ENCODE peak calls at places on chromosomes 12 and 14, in six cellular contexts. One of them, this sample, is unnamed. For H3K4me1 and H3K9me3, the result is how much of the 10 kb centered on the place peaks cover.

GRCh38 chr14:32379447-32379846 is 50.3 kb downstream of the AKAP6 start:
- DNase-seq in heart left ventricle: no peak
- DNase-seq in hepatocyte: no peak
- DNase-seq in tibial nerve: no peak
- DNase-seq in upper lobe of right lung: no peak
- DNase-seq in tibial artery: no peak
- DNase-seq in this sample: no peak

GRCh38 chr14:106518054-106518943 is 991.9 kb downstream of the TMEM121 start:
- DNase-seq in tibial nerve: peak
- DNase-seq in heart left ventricle: peak
- DNase-seq in tibial artery: no peak
- DNase-seq in hepatocyte: no peak
- DNase-seq in upper lobe of right lung: peak
- DNase-seq in this sample: peak

GRCh38 chr12:129296636-129297035 is 443.4 kb downstream of the GLT1D1 start:
- DNase-seq in tibial artery: no peak
- DNase-seq in tibial nerve: no peak
- DNase-seq in heart left ventricle: no peak
- DNase-seq in upper lobe of right lung: no peak
- DNase-seq in hepatocyte: no peak
- DNase-seq in this sample: no peak

GRCh38 chr12:47773858-47774580 is 981 bp downstream of the SLC48A1 start:
- DNase-seq in tibial artery: no peak
- DNase-seq in upper lobe of right lung: no peak
- DNase-seq in tibial nerve: no peak
- DNase-seq in hepatocyte: no peak
- DNase-seq in heart left ventricle: no peak
- DNase-seq in this sample: peak

GRCh38 chr12:89565002-89565401 is 39.2 kb upstream of the POC1B start:
- DNase-seq in hepatocyte: no peak
- DNase-seq in upper lobe of right lung: no peak
- DNase-seq in tibial artery: no peak
- DNase-seq in heart left ventricle: no peak
- DNase-seq in tibial nerve: no peak
- DNase-seq in this sample: no peak

GRCh38 chr12:27931390-27931789 is 41.1 kb downstream of the PTHLH start:
- DNase-seq in hepatocyte: no peak
- DNase-seq in heart left ventricle: no peak
- DNase-seq in tibial artery: no peak
- DNase-seq in tibial nerve: no peak
- DNase-seq in upper lobe of right lung: no peak
- DNase-seq in this sample: no peak

GRCh38 chr12:182381-182883 is 31.5 kb downstream of the SLC6A12 start:
- DNase-seq in heart left ventricle: no peak
- DNase-seq in upper lobe of right lung: no peak
- DNase-seq in tibial artery: no peak
- DNase-seq in hepatocyte: no peak
- DNase-seq in tibial nerve: no peak
- DNase-seq in this sample: peak

GRCh38 chr12:130780880-130781575 is 58.0 kb downstream of the STX2 start:
- DNase-seq in upper lobe of right lung: no peak
- DNase-seq in tibial nerve: no peak
- DNase-seq in heart left ventricle: no peak
- DNase-seq in hepatocyte: no peak
- DNase-seq in tibial artery: no peak
- DNase-seq in this sample: no peak

GRCh38 chr12:127779301-127780045 is 487.5 kb upstream of the TMEM132C start:
- DNase-seq in upper lobe of right lung: no peak
- DNase-seq in tibial nerve: no peak
- DNase-seq in heart left ventricle: no peak
- DNase-seq in tibial artery: no peak
- DNase-seq in hepatocyte: no peak
- DNase-seq in this sample: no peak

GRCh38 chr14:100375273-100375962 is 52.3 kb downstream of the SLC25A47 start:
- DNase-seq in tibial nerve: peak
- DNase-seq in heart left ventricle: peak
- DNase-seq in tibial artery: peak
- DNase-seq in hepatocyte: peak
- DNase-seq in upper lobe of right lung: peak
- DNase-seq in this sample: peak

GRCh38 chr12:6554168-6554989 is 1.5 kb downstream of the IFFO1 start:
- DNase-seq in upper lobe of right lung: peak
- DNase-seq in tibial nerve: peak
- DNase-seq in tibial artery: peak
- DNase-seq in hepatocyte: peak
- DNase-seq in heart left ventricle: peak
- DNase-seq in this sample: peak

GRCh38 chr12:52036587-52037171 is 14.6 kb upstream of the NR4A1 start:
- DNase-seq in tibial artery: peak
- DNase-seq in tibial nerve: peak
- DNase-seq in hepatocyte: peak
- DNase-seq in heart left ventricle: peak
- DNase-seq in upper lobe of right lung: peak
- DNase-seq in this sample: peak

GRCh38 chr14:49621114-49621881 is 699 bp downstream of the MGAT2 start:
- DNase-seq in tibial artery: peak
- DNase-seq in hepatocyte: peak
- DNase-seq in tibial nerve: peak
- DNase-seq in upper lobe of right lung: peak
- DNase-seq in heart left ventricle: peak
- DNase-seq in this sample: peak

GRCh38 chr14:49620182-49621113 is at the start of the genes MGAT2 and RPL36AL:
- DNase-seq in heart left ventricle: peak
- DNase-seq in tibial nerve: peak
- DNase-seq in upper lobe of right lung: peak
- DNase-seq in tibial artery: peak
- DNase-seq in hepatocyte: peak
- DNase-seq in this sample: peak

GRCh38 chr14:49622022-49622607 is 1.5 kb downstream of the MGAT2 start:
- DNase-seq in heart left ventricle: no peak
- DNase-seq in tibial artery: no peak
- DNase-seq in hepatocyte: no peak
- DNase-seq in upper lobe of right lung: no peak
- DNase-seq in tibial nerve: no peak
- DNase-seq in this sample: no peak

GRCh38 chr14:49617846-49618519 is 2.4 kb downstream of the RPL36AL start:
- DNase-seq in tibial nerve: no peak
- DNase-seq in hepatocyte: no peak
- DNase-seq in upper lobe of right lung: no peak
- DNase-seq in heart left ventricle: no peak
- DNase-seq in tibial artery: no peak
- DNase-seq in this sample: no peak

GRCh38 chr14:49619730-49620129 is 696 bp downstream of the RPL36AL start:
- DNase-seq in tibial nerve: no peak
- DNase-seq in heart left ventricle: no peak
- DNase-seq in tibial artery: no peak
- DNase-seq in upper lobe of right lung: no peak
- DNase-seq in hepatocyte: no peak
- DNase-seq in this sample: no peak
- H3K4me1 ChIP-seq in tibial nerve: half or more
- H3K4me1 ChIP-seq in heart left ventricle: half or more
- H3K4me1 ChIP-seq in tibial artery: under half
- H3K4me1 ChIP-seq in upper lobe of right lung: under half
- H3K4me1 ChIP-seq in hepatocyte: under half
- H3K4me1 ChIP-seq in this sample: under half

GRCh38 chr12:21323736-21324135 is 11.0 kb downstream of the SLCO1A2 start:
- DNase-seq in tibial nerve: no peak
- DNase-seq in tibial artery: no peak
- DNase-seq in hepatocyte: no peak
- DNase-seq in upper lobe of right lung: no peak
- DNase-seq in heart left ventricle: no peak
- DNase-seq in this sample: no peak

GRCh38 chr12:21328578-21328977 is 6.1 kb downstream of the SLCO1A2 start:
- DNase-seq in tibial nerve: no peak
- DNase-seq in upper lobe of right lung: no peak
- DNase-seq in tibial artery: no peak
- DNase-seq in heart left ventricle: no peak
- DNase-seq in hepatocyte: no peak
- DNase-seq in this sample: no peak

GRCh38 chr12:21324551-21324950 is 10.2 kb downstream of the SLCO1A2 start:
- DNase-seq in heart left ventricle: no peak
- DNase-seq in tibial nerve: no peak
- DNase-seq in upper lobe of right lung: no peak
- DNase-seq in tibial artery: no peak
- DNase-seq in hepatocyte: no peak
- DNase-seq in this sample: no peak
- H3K9me3 ChIP-seq in heart left ventricle: under half
- H3K9me3 ChIP-seq in tibial nerve: under half
- H3K9me3 ChIP-seq in upper lobe of right lung: under half
- H3K9me3 ChIP-seq in tibial artery: under half
- H3K9me3 ChIP-seq in hepatocyte: under half
- H3K9me3 ChIP-seq in this sample: under half

GRCh38 chr12:123115409-123116111 is 35.3 kb downstream of the PITPNM2 start:
- DNase-seq in hepatocyte: peak
- DNase-seq in upper lobe of right lung: no peak
- DNase-seq in heart left ventricle: no peak
- DNase-seq in tibial nerve: peak
- DNase-seq in tibial artery: peak
- DNase-seq in this sample: peak
- TF ChIP-seq CTCF in hepatocyte: no peak
- TF ChIP-seq CTCF in upper lobe of right lung: no peak
- TF ChIP-seq CTCF in heart left ventricle: peak
- TF ChIP-seq CTCF in tibial nerve: no peak
- TF ChIP-seq CTCF in tibial artery: no peak
- TF ChIP-seq CTCF in this sample: no peak

GRCh38 chr12:53996886-53997217 is 3.1 kb upstream of the HOXC9 start:
- DNase-seq in tibial artery: no peak
- DNase-seq in heart left ventricle: no peak
- DNase-seq in hepatocyte: no peak
- DNase-seq in upper lobe of right lung: no peak
- DNase-seq in tibial nerve: no peak
- DNase-seq in this sample: no peak

GRCh38 chr12:53996188-53996885 is 3.6 kb upstream of the HOXC9 start:
- DNase-seq in upper lobe of right lung: no peak
- DNase-seq in tibial artery: no peak
- DNase-seq in tibial nerve: no peak
- DNase-seq in heart left ventricle: no peak
- DNase-seq in hepatocyte: no peak
- DNase-seq in this sample: no peak

GRCh38 chr12:53994691-53995310 is 5.2 kb upstream of the HOXC9 start:
- DNase-seq in upper lobe of right lung: no peak
- DNase-seq in hepatocyte: no peak
- DNase-seq in heart left ventricle: no peak
- DNase-seq in tibial artery: no peak
- DNase-seq in tibial nerve: no peak
- DNase-seq in this sample: no peak

GRCh38 chr12:53994268-53994690 is 5.7 kb upstream of the HOXC9 start:
- DNase-seq in heart left ventricle: no peak
- DNase-seq in tibial nerve: no peak
- DNase-seq in tibial artery: no peak
- DNase-seq in upper lobe of right lung: no peak
- DNase-seq in hepatocyte: no peak
- DNase-seq in this sample: no peak

DNA sequence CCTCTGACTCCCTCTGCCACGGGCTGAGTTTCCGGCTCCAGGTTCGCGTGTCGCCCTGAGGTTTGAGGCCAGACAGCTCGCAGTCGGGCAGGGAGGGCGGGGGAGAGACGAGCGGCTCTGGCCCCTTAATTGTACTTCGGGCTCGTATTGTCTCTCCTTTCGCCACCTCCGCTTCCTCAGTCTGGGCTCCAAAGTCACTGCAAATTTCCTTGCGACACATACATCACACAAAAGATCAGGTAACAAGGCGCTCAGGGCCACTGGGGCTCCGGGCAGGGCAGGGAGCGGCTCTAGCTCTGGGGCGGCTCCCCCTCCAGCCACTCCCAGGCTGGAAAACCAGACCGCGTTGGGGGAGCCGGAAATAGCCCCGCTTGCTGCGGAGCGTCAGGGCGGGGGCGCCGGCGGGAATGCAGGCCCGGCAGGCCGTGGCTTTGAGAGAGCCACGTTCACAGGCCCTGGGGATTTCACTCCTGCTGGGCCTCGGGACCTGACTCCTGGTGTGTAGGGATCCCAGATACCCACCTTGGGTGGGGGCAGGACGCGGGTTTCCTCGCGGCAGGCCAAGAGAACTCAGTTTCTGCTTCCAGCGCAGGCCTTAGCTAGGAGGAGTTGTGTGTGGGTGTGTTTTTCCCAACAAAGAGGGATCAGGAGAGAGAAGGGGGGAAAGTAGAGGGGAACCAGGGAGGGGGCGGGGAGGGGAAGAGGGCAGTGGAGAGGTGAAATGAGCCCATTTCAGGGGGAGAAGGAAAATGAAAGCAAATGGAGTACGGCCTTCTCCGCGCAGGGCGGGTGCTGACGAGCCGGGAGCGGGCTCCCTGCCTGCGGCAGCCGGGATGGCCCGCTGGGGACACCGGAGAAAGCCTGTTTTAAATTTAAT is 4.4 kb upstream of the HOXC9 start:
- DNase-seq in tibial artery: peak
- DNase-seq in heart left ventricle: no peak
- DNase-seq in hepatocyte: peak
- DNase-seq in upper lobe of right lung: no peak
- DNase-seq in tibial nerve: no peak
- DNase-seq in this sample: peak
- H3K4me1 ChIP-seq in tibial artery: half or more
- H3K4me1 ChIP-seq in heart left ventricle: under half
- H3K4me1 ChIP-seq in hepatocyte: under half
- H3K4me1 ChIP-seq in upper lobe of right lung: under half
- H3K4me1 ChIP-seq in tibial nerve: half or more
- H3K4me1 ChIP-seq in this sample: under half

GRCh38 chr12:2113080-2113479 is 60.3 kb downstream of the CACNA1C start:
- DNase-seq in tibial artery: no peak
- DNase-seq in heart left ventricle: no peak
- DNase-seq in upper lobe of right lung: peak
- DNase-seq in hepatocyte: no peak
- DNase-seq in tibial nerve: no peak
- DNase-seq in this sample: no peak
- H3K9me3 ChIP-seq in tibial artery: under half
- H3K9me3 ChIP-seq in heart left ventricle: under half
- H3K9me3 ChIP-seq in upper lobe of right lung: under half
- H3K9me3 ChIP-seq in hepatocyte: under half
- H3K9me3 ChIP-seq in tibial nerve: under half
- H3K9me3 ChIP-seq in this sample: under half

GRCh38 chr12:122835693-122836026 is 403 bp downstream of the HIP1R start:
- DNase-seq in heart left ventricle: no peak
- DNase-seq in tibial nerve: no peak
- DNase-seq in upper lobe of right lung: no peak
- DNase-seq in hepatocyte: peak
- DNase-seq in tibial artery: no peak
- DNase-seq in this sample: no peak
- TF ChIP-seq CTCF in heart left ventricle: no peak
- TF ChIP-seq CTCF in tibial nerve: no peak
- TF ChIP-seq CTCF in upper lobe of right lung: no peak
- TF ChIP-seq CTCF in hepatocyte: no peak
- TF ChIP-seq CTCF in tibial artery: no peak
- TF ChIP-seq CTCF in this sample: no peak

GRCh38 chr14:68735836-68736235 is 57.0 kb downstream of the ZFP36L1 start:
- DNase-seq in heart left ventricle: no peak
- DNase-seq in tibial artery: no peak
- DNase-seq in tibial nerve: peak
- DNase-seq in upper lobe of right lung: no peak
- DNase-seq in hepatocyte: no peak
- DNase-seq in this sample: no peak
- H3K4me1 ChIP-seq in heart left ventricle: half or more
- H3K4me1 ChIP-seq in tibial artery: under half
- H3K4me1 ChIP-seq in tibial nerve: under half
- H3K4me1 ChIP-seq in upper lobe of right lung: under half
- H3K4me1 ChIP-seq in hepatocyte: under half
- H3K4me1 ChIP-seq in this sample: under half

GRCh38 chr12:93968928-93969327 is 179.4 kb upstream of the PLXNC1 start:
- DNase-seq in tibial nerve: no peak
- DNase-seq in tibial artery: no peak
- DNase-seq in hepatocyte: no peak
- DNase-seq in upper lobe of right lung: no peak
- DNase-seq in heart left ventricle: no peak
- DNase-seq in this sample: no peak
- H3K9me3 ChIP-seq in tibial nerve: under half
- H3K9me3 ChIP-seq in tibial artery: under half
- H3K9me3 ChIP-seq in hepatocyte: under half
- H3K9me3 ChIP-seq in upper lobe of right lung: under half
- H3K9me3 ChIP-seq in heart left ventricle: under half
- H3K9me3 ChIP-seq in this sample: under half

GRCh38 chr14:33432407-33433023 is 493.8 kb downstream of the NPAS3 start:
- DNase-seq in tibial nerve: peak
- DNase-seq in heart left ventricle: no peak
- DNase-seq in upper lobe of right lung: no peak
- DNase-seq in tibial artery: no peak
- DNase-seq in hepatocyte: peak
- DNase-seq in this sample: no peak
- TF ChIP-seq CTCF in tibial nerve: peak
- TF ChIP-seq CTCF in heart left ventricle: peak
- TF ChIP-seq CTCF in upper lobe of right lung: peak
- TF ChIP-seq CTCF in tibial artery: no peak
- TF ChIP-seq CTCF in hepatocyte: peak
- TF ChIP-seq CTCF in this sample: peak